ENCODE peak calls at places on chromosomes 5 and 9, in nine cellular contexts. B is CD8-positive, alpha-beta T cell; S is breast epithelium; O is endothelial cell of umbilical vein; W is neural progenitor cell; T is GM23338; M is coronary artery; G is Panc1; L is kidney. N is an unnamed sample.

GRCh38 chr5:62785588-62785987 is 207.0 kb downstream of the LRRC70 start:
- DNase-seq in B (no peak), S (no peak), O (no peak), W (no peak), T (no peak), M (no peak), G (no peak), L (no peak), N (no peak)

GRCh38 chr9:68533678-68534077 is 7.0 kb downstream of the TMEM252 start:
- DNase-seq in B (no peak), S (no peak), O (no peak), W (no peak), T (no peak), M (no peak), G (no peak), L (no peak), N (no peak)

GRCh38 chr9:89491688-89492087 is 6.2 kb downstream of the SEMA4D start:
- DNase-seq in B (no peak), S (no peak), O (no peak), W (no peak), T (no peak), M (no peak), G (no peak), L (no peak), N (no peak)

GRCh38 chr9:33229359-33230120 is 10.4 kb upstream of the SPINK4 start:
- DNase-seq in B (no peak), S (peak), O (no peak), W (no peak), T (peak), M (no peak), G (peak), L (peak), N (no peak)

GRCh38 chr5:107790671-107791070 is 119.9 kb upstream of the EFNA5 start:
- DNase-seq in B (no peak), S (no peak), O (no peak), W (no peak), T (no peak), M (no peak), G (no peak), L (no peak), N (no peak)

GRCh38 chr5:81165493-81166119 is 67.5 kb upstream of the CKMT2 start:
- DNase-seq in B (peak), S (no peak), O (peak), W (peak), T (peak), M (peak), G (peak), L (no peak), N (peak)

GRCh38 chr9:115379719-115380118 is 261.8 kb upstream of the TNC start:
- DNase-seq in B (no peak), S (no peak), O (no peak), W (no peak), T (no peak), M (no peak), G (no peak), L (peak), N (no peak)

GRCh38 chr5:107724642-107725041 is 53.9 kb upstream of the EFNA5 start:
- DNase-seq in B (no peak), S (no peak), O (no peak), W (no peak), T (no peak), M (no peak), G (no peak), L (peak), N (no peak)

GRCh38 chr9:107044872-107045271 is 181.9 kb downstream of the ZNF462 start:
- DNase-seq in B (no peak), S (no peak), O (no peak), W (no peak), T (peak), M (no peak), G (no peak), L (no peak), N (no peak)

GRCh38 chr9:93097496-93098205 is 1.6 kb downstream of the CARD19 start:
- DNase-seq in B (no peak), S (peak), O (peak), W (no peak), T (no peak), M (peak), G (no peak), L (peak), N (no peak)

GRCh38 chr9:72441296-72442211 is 76.5 kb upstream of the ZFAND5 start:
- DNase-seq in B (no peak), S (no peak), O (peak), W (peak), T (no peak), M (no peak), G (no peak), L (no peak), N (no peak)

GRCh38 chr5:11000517-11001353 is 239.7 kb upstream of the DAP start:
- DNase-seq in B (no peak), S (no peak), O (no peak), W (no peak), T (peak), M (no peak), G (no peak), L (no peak), N (no peak)

GRCh38 chr9:97364769-97365490 is 47.0 kb upstream of the TDRD7 start:
- DNase-seq in B (no peak), S (no peak), O (no peak), W (no peak), T (no peak), M (peak), G (no peak), L (no peak), N (no peak)
- H3K27ac ChIP-seq in B (no peak), S (no peak), O (no peak), W (no peak), T (no peak), M (no peak), G (no peak), L (no peak), N (no peak)

GRCh38 chr5:135394095-135394494 is 4.9 kb downstream of the MACROH2A1 start:
- DNase-seq in B (no peak), S (no peak), O (no peak), W (no peak), T (no peak), M (no peak), G (no peak), L (no peak), N (no peak)

GRCh38 chr5:135398855-135399837 is at the start of gene MACROH2A1:
- DNase-seq in B (peak), S (peak), O (peak), W (peak), T (peak), M (peak), G (no peak), L (peak), N (peak)

GRCh38 chr5:135398160-135398854 is 724 bp downstream of the MACROH2A1 start:
- DNase-seq in B (peak), S (peak), O (peak), W (peak), T (peak), M (no peak), G (no peak), L (peak), N (peak)

GRCh38 chr5:135395451-135395850 is 3.6 kb downstream of the MACROH2A1 start:
- DNase-seq in B (no peak), S (no peak), O (no peak), W (no peak), T (no peak), M (no peak), G (no peak), L (no peak), N (no peak)

GRCh38 chr5:135396459-135397055 is 2.5 kb downstream of the MACROH2A1 start:
- DNase-seq in B (no peak), S (no peak), O (no peak), W (no peak), T (no peak), M (no peak), G (no peak), L (no peak), N (no peak)
- H3K4me3 ChIP-seq in B (no peak), S (peak), O (no peak), W (no peak), T (no peak), M (no peak), G (no peak), L (no peak), N (no peak)

GRCh38 chr9:127954831-127955293 is 17.2 kb upstream of the DPM2 start:
- DNase-seq in B (no peak), S (no peak), O (no peak), W (no peak), T (no peak), M (no peak), G (no peak), L (no peak), N (no peak)

GRCh38 chr9:127953768-127954505 is 16.3 kb upstream of the DPM2 start:
- DNase-seq in B (no peak), S (no peak), O (no peak), W (no peak), T (no peak), M (no peak), G (no peak), L (peak), N (no peak)

GRCh38 chr9:127959841-127960409 is 20.9 kb downstream of the EEIG1 start:
- DNase-seq in B (no peak), S (no peak), O (no peak), W (no peak), T (no peak), M (no peak), G (no peak), L (no peak), N (no peak)

GRCh38 chr9:127958728-127959127 is 21.1 kb upstream of the DPM2 start:
- DNase-seq in B (no peak), S (no peak), O (no peak), W (no peak), T (no peak), M (no peak), G (no peak), L (no peak), N (no peak)

DNA sequence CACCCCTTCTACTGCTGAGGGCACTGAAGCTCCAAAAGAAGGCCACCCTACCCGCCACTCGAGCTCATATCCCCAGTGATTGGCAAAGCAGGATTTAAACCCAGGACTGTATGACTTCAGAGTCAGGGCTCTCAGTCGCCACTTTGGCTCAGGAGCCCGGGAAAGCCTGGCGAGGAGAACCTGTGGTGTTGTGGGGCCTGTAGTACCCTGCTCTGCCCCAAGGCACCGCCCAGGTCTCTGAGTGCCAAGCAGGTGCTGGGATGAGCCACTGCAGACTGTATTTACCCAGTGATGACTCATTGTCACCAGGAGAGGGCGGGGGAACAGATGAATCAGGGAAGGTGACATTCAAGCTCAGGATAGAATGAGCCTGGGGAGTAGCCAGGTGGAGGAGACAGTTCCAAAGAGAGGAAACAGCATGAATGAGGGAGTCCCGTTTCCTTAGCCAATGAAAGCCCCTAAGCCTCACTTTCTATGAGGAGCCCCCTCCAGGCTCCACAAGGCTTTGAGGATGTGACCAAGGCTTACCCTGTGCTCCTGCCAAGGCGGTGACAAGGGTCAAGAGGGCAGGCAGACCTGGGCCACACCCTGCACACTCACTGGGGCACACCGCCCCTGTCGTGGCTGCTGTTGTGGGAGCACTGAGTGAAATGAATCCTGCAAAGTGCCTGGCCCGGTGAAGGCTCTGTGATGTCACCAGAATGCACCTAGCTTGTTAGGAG is 17.8 kb upstream of the DPM2 start:
- DNase-seq in B (peak), S (peak), O (peak), W (peak), T (peak), M (no peak), G (peak), L (peak), N (peak)
- TF ChIP-seq CTCF in B (peak), S (peak), O (no peak), W (peak), T (peak), M (no peak), G (no peak), L (no peak), N (peak)

DNA sequence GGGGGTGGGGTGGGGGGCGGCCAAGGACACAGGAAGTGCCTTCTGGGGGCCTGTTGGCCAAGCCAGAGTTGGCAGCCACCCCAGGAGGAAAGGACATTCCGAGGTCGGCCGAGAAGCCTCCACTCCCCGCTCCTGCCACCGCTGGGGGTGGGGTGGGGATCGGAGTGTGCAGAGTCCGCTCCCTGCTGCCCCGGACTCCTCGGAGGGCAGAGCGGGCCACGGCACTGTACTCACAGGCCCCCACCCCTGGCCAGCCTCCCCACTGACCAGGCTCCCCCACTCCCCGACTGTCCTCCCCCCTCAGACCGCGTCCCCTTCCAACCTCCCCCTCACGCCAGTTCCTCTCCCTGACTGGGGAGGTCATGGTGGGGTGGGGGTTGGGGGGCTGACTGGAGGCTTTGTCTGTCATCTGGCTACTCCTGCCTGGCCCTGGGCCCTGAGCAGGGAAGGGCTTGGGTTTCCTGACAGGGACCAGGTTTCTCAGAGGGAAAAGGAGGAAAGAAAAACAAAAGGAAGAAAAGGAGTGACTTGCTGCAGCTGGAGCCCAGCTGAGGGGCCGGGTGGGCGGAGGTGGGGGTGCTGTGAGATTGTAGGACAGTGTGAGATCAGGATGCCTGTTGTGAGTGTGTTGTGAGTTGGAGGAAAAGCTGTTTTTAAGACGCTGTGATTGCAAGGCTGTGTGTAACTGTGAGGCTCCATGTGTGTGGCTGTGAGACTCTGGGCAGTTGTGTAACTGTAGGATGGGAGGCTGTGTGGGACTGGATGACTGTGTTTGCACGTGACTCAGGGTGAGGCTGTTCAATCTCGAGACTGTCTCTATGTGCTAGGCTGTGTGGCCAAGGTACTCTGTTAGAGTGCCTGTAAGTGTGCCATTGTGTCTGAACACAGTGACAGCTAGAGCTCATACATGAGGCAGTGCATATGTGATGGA is 29.6 kb downstream of the CNTFR start:
- DNase-seq in B (no peak), S (no peak), O (peak), W (peak), T (no peak), M (no peak), G (no peak), L (peak), N (peak)
- H3K27ac ChIP-seq in B (no peak), S (peak), O (no peak), W (peak), T (no peak), M (no peak), G (no peak), L (no peak), N (peak)

N was measured in Peyer's patch.